ENCODE peak calls at places on chromosome 5, in six cellular contexts. One of them, this sample, is unnamed.

GRCh38 chr5:73901045-73901444 is 275.0 kb downstream of the ARHGEF28 start:
- DNase-seq in uterus: peak
- DNase-seq in transverse colon: peak
- DNase-seq in sigmoid colon: no peak
- DNase-seq in fibroblast of villous mesenchyme: peak
- DNase-seq in CD4-positive, alpha-beta T cell: no peak
- DNase-seq in this sample: peak

GRCh38 chr5:115524199-115524598 is 20.4 kb downstream of the FEM1C start:
- DNase-seq in uterus: no peak
- DNase-seq in transverse colon: no peak
- DNase-seq in sigmoid colon: no peak
- DNase-seq in fibroblast of villous mesenchyme: no peak
- DNase-seq in CD4-positive, alpha-beta T cell: no peak
- DNase-seq in this sample: no peak

GRCh38 chr5:56585466-56585865 is 229.9 kb upstream of the MAP3K1 start:
- DNase-seq in uterus: no peak
- DNase-seq in transverse colon: no peak
- DNase-seq in sigmoid colon: no peak
- DNase-seq in fibroblast of villous mesenchyme: peak
- DNase-seq in CD4-positive, alpha-beta T cell: no peak
- DNase-seq in this sample: peak

GRCh38 chr5:123455640-123456039 is 32.4 kb upstream of the CEP120 start:
- DNase-seq in uterus: no peak
- DNase-seq in transverse colon: no peak
- DNase-seq in sigmoid colon: no peak
- DNase-seq in fibroblast of villous mesenchyme: no peak
- DNase-seq in CD4-positive, alpha-beta T cell: no peak
- DNase-seq in this sample: no peak

GRCh38 chr5:78335976-78336375 is 24.4 kb upstream of the SCAMP1 start:
- DNase-seq in uterus: no peak
- DNase-seq in transverse colon: no peak
- DNase-seq in sigmoid colon: no peak
- DNase-seq in fibroblast of villous mesenchyme: peak
- DNase-seq in CD4-positive, alpha-beta T cell: no peak
- DNase-seq in this sample: no peak

GRCh38 chr5:114237766-114238165 is 124.1 kb upstream of the KCNN2 start:
- DNase-seq in uterus: no peak
- DNase-seq in transverse colon: no peak
- DNase-seq in sigmoid colon: no peak
- DNase-seq in fibroblast of villous mesenchyme: no peak
- DNase-seq in CD4-positive, alpha-beta T cell: no peak
- DNase-seq in this sample: peak

GRCh38 chr5:157497875-157498611 is 38.0 kb downstream of the NIPAL4 start:
- DNase-seq in uterus: no peak
- DNase-seq in transverse colon: no peak
- DNase-seq in sigmoid colon: peak
- DNase-seq in fibroblast of villous mesenchyme: no peak
- DNase-seq in CD4-positive, alpha-beta T cell: no peak
- DNase-seq in this sample: no peak

GRCh38 chr5:179497636-179498365 is 52.6 kb upstream of the RUFY1 start:
- DNase-seq in uterus: no peak
- DNase-seq in transverse colon: no peak
- DNase-seq in sigmoid colon: no peak
- DNase-seq in fibroblast of villous mesenchyme: no peak
- DNase-seq in CD4-positive, alpha-beta T cell: no peak
- DNase-seq in this sample: no peak

GRCh38 chr5:32329395-32329834 is 16.7 kb upstream of the MTMR12 start:
- DNase-seq in uterus: no peak
- DNase-seq in transverse colon: peak
- DNase-seq in sigmoid colon: peak
- DNase-seq in fibroblast of villous mesenchyme: peak
- DNase-seq in CD4-positive, alpha-beta T cell: peak
- DNase-seq in this sample: peak

GRCh38 chr5:78508231-78508765 is 140.3 kb downstream of the LHFPL2 start:
- DNase-seq in uterus: no peak
- DNase-seq in transverse colon: no peak
- DNase-seq in sigmoid colon: no peak
- DNase-seq in fibroblast of villous mesenchyme: peak
- DNase-seq in CD4-positive, alpha-beta T cell: no peak
- DNase-seq in this sample: no peak

GRCh38 chr5:34688015-34688800 is 32.1 kb downstream of the RAI14 start:
- DNase-seq in uterus: no peak
- DNase-seq in transverse colon: no peak
- DNase-seq in sigmoid colon: no peak
- DNase-seq in fibroblast of villous mesenchyme: peak
- DNase-seq in CD4-positive, alpha-beta T cell: no peak
- DNase-seq in this sample: no peak

GRCh38 chr5:73312872-73313510 is 135.6 kb downstream of the FOXD1 start:
- DNase-seq in uterus: no peak
- DNase-seq in transverse colon: no peak
- DNase-seq in sigmoid colon: no peak
- DNase-seq in fibroblast of villous mesenchyme: no peak
- DNase-seq in CD4-positive, alpha-beta T cell: no peak
- DNase-seq in this sample: no peak

GRCh38 chr5:135615581-135616260 is 36.9 kb upstream of the CXCL14 start:
- DNase-seq in uterus: no peak
- DNase-seq in transverse colon: no peak
- DNase-seq in sigmoid colon: no peak
- DNase-seq in fibroblast of villous mesenchyme: peak
- DNase-seq in CD4-positive, alpha-beta T cell: no peak
- DNase-seq in this sample: no peak

GRCh38 chr5:74919487-74919886 is 53.3 kb upstream of the FAM169A start:
- DNase-seq in uterus: no peak
- DNase-seq in transverse colon: no peak
- DNase-seq in sigmoid colon: no peak
- DNase-seq in fibroblast of villous mesenchyme: peak
- DNase-seq in CD4-positive, alpha-beta T cell: no peak
- DNase-seq in this sample: no peak

GRCh38 chr5:2184024-2184362 is 301.3 kb upstream of the IRX4 start:
- DNase-seq in uterus: no peak
- DNase-seq in transverse colon: no peak
- DNase-seq in sigmoid colon: no peak
- DNase-seq in fibroblast of villous mesenchyme: no peak
- DNase-seq in CD4-positive, alpha-beta T cell: no peak
- DNase-seq in this sample: no peak

GRCh38 chr5:153903321-153903720 is 135.4 kb downstream of the FAM114A2 start:
- DNase-seq in uterus: no peak
- DNase-seq in transverse colon: no peak
- DNase-seq in sigmoid colon: no peak
- DNase-seq in fibroblast of villous mesenchyme: no peak
- DNase-seq in CD4-positive, alpha-beta T cell: no peak
- DNase-seq in this sample: no peak

GRCh38 chr5:73142035-73142434 is 21.7 kb downstream of the TMEM171 start:
- DNase-seq in uterus: no peak
- DNase-seq in transverse colon: no peak
- DNase-seq in sigmoid colon: no peak
- DNase-seq in fibroblast of villous mesenchyme: no peak
- DNase-seq in CD4-positive, alpha-beta T cell: no peak
- DNase-seq in this sample: no peak

GRCh38 chr5:143865421-143865820 is 53.5 kb downstream of the HMHB1 start:
- DNase-seq in uterus: no peak
- DNase-seq in transverse colon: no peak
- DNase-seq in sigmoid colon: no peak
- DNase-seq in fibroblast of villous mesenchyme: no peak
- DNase-seq in CD4-positive, alpha-beta T cell: no peak
- DNase-seq in this sample: no peak

GRCh38 chr5:9835121-9835770 is 205.1 kb upstream of the TAS2R1 start:
- DNase-seq in uterus: no peak
- DNase-seq in transverse colon: no peak
- DNase-seq in sigmoid colon: no peak
- DNase-seq in fibroblast of villous mesenchyme: no peak
- DNase-seq in CD4-positive, alpha-beta T cell: no peak
- DNase-seq in this sample: no peak

GRCh38 chr5:140795259-140795641 is 598 bp downstream of the PCDHA2 start:
- DNase-seq in uterus: no peak
- DNase-seq in transverse colon: no peak
- DNase-seq in sigmoid colon: no peak
- DNase-seq in fibroblast of villous mesenchyme: no peak
- DNase-seq in CD4-positive, alpha-beta T cell: no peak
- DNase-seq in this sample: no peak

GRCh38 chr5:142697356-142697807 is 11.5 kb upstream of the FGF1 start:
- DNase-seq in uterus: peak
- DNase-seq in transverse colon: no peak
- DNase-seq in sigmoid colon: peak
- DNase-seq in fibroblast of villous mesenchyme: peak
- DNase-seq in CD4-positive, alpha-beta T cell: no peak
- DNase-seq in this sample: no peak

GRCh38 chr5:125375143-125375542 is 628.7 kb upstream of the ZNF608 start:
- DNase-seq in uterus: no peak
- DNase-seq in transverse colon: no peak
- DNase-seq in sigmoid colon: no peak
- DNase-seq in fibroblast of villous mesenchyme: no peak
- DNase-seq in CD4-positive, alpha-beta T cell: no peak
- DNase-seq in this sample: no peak

DNA sequence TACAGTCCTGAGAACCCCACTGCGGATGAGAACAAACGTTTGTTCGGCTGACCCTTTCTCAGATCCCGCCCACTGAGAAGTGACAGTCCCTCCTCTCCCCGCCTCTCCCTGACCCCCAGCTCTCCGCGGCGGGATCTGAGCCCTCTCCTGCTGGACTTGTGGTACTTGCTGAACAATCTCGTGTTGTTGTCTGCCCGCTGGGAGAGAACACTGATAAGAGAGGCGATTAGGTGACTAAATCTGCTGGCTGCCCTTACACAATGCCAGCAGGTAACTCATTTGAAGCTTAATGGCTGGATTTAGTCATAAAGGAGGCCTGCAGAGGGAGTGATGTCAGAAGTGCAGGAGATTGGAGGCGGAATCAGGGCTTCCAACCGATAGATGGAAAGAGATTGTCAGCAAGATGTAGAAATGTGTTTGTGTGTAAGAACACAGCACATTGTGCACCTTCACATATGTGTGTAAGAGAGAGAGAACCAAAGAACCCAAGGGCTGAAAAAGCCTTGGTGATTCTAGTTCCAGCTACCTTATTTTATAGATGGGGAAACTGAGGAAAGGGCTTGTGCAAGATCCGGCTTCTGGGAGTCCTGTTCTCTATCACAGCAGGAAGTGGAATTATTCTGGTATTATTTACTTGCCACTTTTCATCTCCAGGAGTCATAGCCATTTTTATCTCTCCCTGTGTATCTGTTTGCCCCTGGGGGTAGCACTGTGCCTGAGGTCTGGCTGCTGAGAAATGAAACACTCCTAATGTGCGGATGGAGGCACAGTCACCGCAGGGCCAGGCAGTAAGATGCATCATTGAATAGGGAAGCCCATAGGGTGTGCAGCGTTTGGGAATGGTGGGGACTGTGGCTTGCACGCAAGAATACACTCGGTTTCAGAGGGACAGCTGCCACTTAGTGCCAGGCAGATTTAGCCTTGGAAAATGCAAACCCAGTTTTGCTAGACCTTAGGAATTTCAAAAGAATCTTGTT is 203.7 kb upstream of the MSX2 start:
- DNase-seq in uterus: no peak
- DNase-seq in transverse colon: peak
- DNase-seq in sigmoid colon: no peak
- DNase-seq in fibroblast of villous mesenchyme: no peak
- DNase-seq in CD4-positive, alpha-beta T cell: no peak
- DNase-seq in this sample: peak
- TF ChIP-seq CTCF in uterus: no peak
- TF ChIP-seq CTCF in transverse colon: no peak
- TF ChIP-seq CTCF in sigmoid colon: no peak
- TF ChIP-seq CTCF in fibroblast of villous mesenchyme: no peak
- TF ChIP-seq CTCF in CD4-positive, alpha-beta T cell: no peak
- TF ChIP-seq CTCF in this sample: peak

GRCh38 chr5:38378579-38378978 is 120.2 kb downstream of the EGFLAM start:
- DNase-seq in uterus: no peak
- DNase-seq in transverse colon: no peak
- DNase-seq in sigmoid colon: no peak
- DNase-seq in fibroblast of villous mesenchyme: no peak
- DNase-seq in CD4-positive, alpha-beta T cell: no peak
- DNase-seq in this sample: no peak
- TF ChIP-seq CTCF in uterus: no peak
- TF ChIP-seq CTCF in transverse colon: no peak
- TF ChIP-seq CTCF in sigmoid colon: no peak
- TF ChIP-seq CTCF in fibroblast of villous mesenchyme: no peak
- TF ChIP-seq CTCF in CD4-positive, alpha-beta T cell: no peak
- TF ChIP-seq CTCF in this sample: no peak

GRCh38 chr5:133234911-133235310 is 183.1 kb downstream of the HSPA4 start:
- DNase-seq in uterus: no peak
- DNase-seq in transverse colon: no peak
- DNase-seq in sigmoid colon: peak
- DNase-seq in fibroblast of villous mesenchyme: no peak
- DNase-seq in CD4-positive, alpha-beta T cell: no peak
- DNase-seq in this sample: no peak

GRCh38 chr5:133236976-133237375 is 185.2 kb downstream of the HSPA4 start:
- DNase-seq in uterus: no peak
- DNase-seq in transverse colon: no peak
- DNase-seq in sigmoid colon: peak
- DNase-seq in fibroblast of villous mesenchyme: no peak
- DNase-seq in CD4-positive, alpha-beta T cell: no peak
- DNase-seq in this sample: no peak

GRCh38 chr5:133235696-133236426 is 184.0 kb downstream of the HSPA4 start:
- DNase-seq in uterus: no peak
- DNase-seq in transverse colon: no peak
- DNase-seq in sigmoid colon: peak
- DNase-seq in fibroblast of villous mesenchyme: peak
- DNase-seq in CD4-positive, alpha-beta T cell: no peak
- DNase-seq in this sample: no peak

GRCh38 chr5:133238426-133239205 is 186.8 kb downstream of the HSPA4 start:
- DNase-seq in uterus: no peak
- DNase-seq in transverse colon: no peak
- DNase-seq in sigmoid colon: peak
- DNase-seq in fibroblast of villous mesenchyme: no peak
- DNase-seq in CD4-positive, alpha-beta T cell: no peak
- DNase-seq in this sample: no peak

GRCh38 chr5:133236541-133236951 is 184.7 kb downstream of the HSPA4 start:
- DNase-seq in uterus: no peak
- DNase-seq in transverse colon: no peak
- DNase-seq in sigmoid colon: peak
- DNase-seq in fibroblast of villous mesenchyme: no peak
- DNase-seq in CD4-positive, alpha-beta T cell: no peak
- DNase-seq in this sample: no peak
- TF ChIP-seq CTCF in uterus: no peak
- TF ChIP-seq CTCF in transverse colon: no peak
- TF ChIP-seq CTCF in sigmoid colon: no peak
- TF ChIP-seq CTCF in fibroblast of villous mesenchyme: no peak
- TF ChIP-seq CTCF in CD4-positive, alpha-beta T cell: no peak
- TF ChIP-seq CTCF in this sample: peak

DNA sequence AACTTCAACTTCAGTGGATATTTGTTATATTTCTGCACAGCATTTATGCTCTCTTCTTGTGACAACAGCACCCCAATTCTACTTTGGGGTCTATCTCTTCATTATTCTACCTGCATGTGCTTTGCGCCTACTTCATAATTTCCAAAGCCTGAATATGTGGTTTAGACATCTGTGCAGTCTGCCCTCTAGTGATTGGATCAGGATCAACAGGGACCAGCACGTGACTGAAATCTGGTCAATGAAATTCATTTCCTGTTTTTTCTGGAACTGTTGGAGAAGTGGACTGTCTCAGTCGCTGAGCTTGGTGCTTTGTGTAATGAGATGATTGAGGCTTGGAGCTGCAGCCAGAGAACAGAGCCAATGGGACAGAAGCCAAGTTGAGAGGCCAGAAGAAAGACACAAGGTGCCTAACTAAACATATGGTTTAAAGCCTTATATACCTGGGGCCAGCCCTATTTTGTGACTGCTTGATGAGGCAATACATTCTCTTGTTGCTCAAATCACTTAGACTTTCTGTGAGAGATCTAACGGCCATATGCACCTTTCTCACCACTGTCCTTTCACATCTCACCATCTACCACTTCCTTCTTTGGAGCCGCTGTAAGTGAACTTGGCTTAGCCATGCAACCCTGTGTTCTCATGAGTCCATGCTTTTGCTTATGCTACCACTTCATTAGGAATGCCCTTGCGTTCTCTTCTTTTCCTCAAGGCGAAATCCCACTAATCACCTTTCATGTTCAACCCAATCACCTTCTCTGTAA is 68.8 kb upstream of the PPP2R2B start:
- DNase-seq in uterus: no peak
- DNase-seq in transverse colon: no peak
- DNase-seq in sigmoid colon: no peak
- DNase-seq in fibroblast of villous mesenchyme: peak
- DNase-seq in CD4-positive, alpha-beta T cell: no peak
- DNase-seq in this sample: peak
- TF ChIP-seq CTCF in uterus: no peak
- TF ChIP-seq CTCF in transverse colon: no peak
- TF ChIP-seq CTCF in sigmoid colon: no peak
- TF ChIP-seq CTCF in fibroblast of villous mesenchyme: peak
- TF ChIP-seq CTCF in CD4-positive, alpha-beta T cell: no peak
- TF ChIP-seq CTCF in this sample: peak

This sample was measured in foreskin keratinocyte.